ENCODE peak calls at places on chromosome 15, in eight cellular contexts. One of them, this sample, is unnamed.

GRCh38 chr15:35444557-35445204 is 101.3 kb downstream of the DPH6 start:
- DNase-seq in NCI-H774: peak
- DNase-seq in ELF-1: peak
- DNase-seq in activated CD8-positive, alpha-beta T cell treated with anti-CD3 and anti-CD28 coated beads for 36 hours: no peak
- DNase-seq in HT-29: peak
- DNase-seq in activated CD4-positive, alpha-beta memory T cell treated with anti-CD3 and anti-CD28 coated beads, Interleukin-2, amount 10 ng/mL, durations not matched to agents 7 days and 5 days: no peak
- DNase-seq in frontal cortex: peak
- DNase-seq in cardiac fibroblast: peak
- DNase-seq in this sample: no peak

GRCh38 chr15:68463996-68464395 is 32.0 kb upstream of the ITGA11 start:
- DNase-seq in activated CD4-positive, alpha-beta memory T cell treated with anti-CD3 and anti-CD28 coated beads, Interleukin-2, amount 10 ng/mL, durations not matched to agents 7 days and 5 days: no peak
- DNase-seq in activated CD8-positive, alpha-beta T cell treated with anti-CD3 and anti-CD28 coated beads for 36 hours: no peak
- DNase-seq in ELF-1: no peak
- DNase-seq in HT-29: no peak
- DNase-seq in frontal cortex: no peak
- DNase-seq in NCI-H774: no peak
- DNase-seq in cardiac fibroblast: peak
- DNase-seq in this sample: no peak

GRCh38 chr15:95142441-95142840 is 911.1 kb downstream of the MCTP2 start:
- DNase-seq in ELF-1: no peak
- DNase-seq in cardiac fibroblast: no peak
- DNase-seq in NCI-H774: no peak
- DNase-seq in activated CD8-positive, alpha-beta T cell treated with anti-CD3 and anti-CD28 coated beads for 36 hours: no peak
- DNase-seq in frontal cortex: no peak
- DNase-seq in activated CD4-positive, alpha-beta memory T cell treated with anti-CD3 and anti-CD28 coated beads, Interleukin-2, amount 10 ng/mL, durations not matched to agents 7 days and 5 days: no peak
- DNase-seq in HT-29: no peak
- DNase-seq in this sample: no peak

GRCh38 chr15:101411085-101411484 is 78.4 kb downstream of the PCSK6 start:
- DNase-seq in activated CD4-positive, alpha-beta memory T cell treated with anti-CD3 and anti-CD28 coated beads, Interleukin-2, amount 10 ng/mL, durations not matched to agents 7 days and 5 days: no peak
- DNase-seq in activated CD8-positive, alpha-beta T cell treated with anti-CD3 and anti-CD28 coated beads for 36 hours: no peak
- DNase-seq in ELF-1: no peak
- DNase-seq in NCI-H774: no peak
- DNase-seq in HT-29: no peak
- DNase-seq in cardiac fibroblast: no peak
- DNase-seq in frontal cortex: no peak
- DNase-seq in this sample: no peak

GRCh38 chr15:98800437-98801233 is 152.3 kb downstream of the IGF1R start:
- DNase-seq in activated CD8-positive, alpha-beta T cell treated with anti-CD3 and anti-CD28 coated beads for 36 hours: no peak
- DNase-seq in cardiac fibroblast: peak
- DNase-seq in ELF-1: peak
- DNase-seq in activated CD4-positive, alpha-beta memory T cell treated with anti-CD3 and anti-CD28 coated beads, Interleukin-2, amount 10 ng/mL, durations not matched to agents 7 days and 5 days: no peak
- DNase-seq in frontal cortex: no peak
- DNase-seq in HT-29: peak
- DNase-seq in NCI-H774: peak
- DNase-seq in this sample: no peak

GRCh38 chr15:98311566-98312188 is 336.7 kb upstream of the IGF1R start:
- DNase-seq in activated CD4-positive, alpha-beta memory T cell treated with anti-CD3 and anti-CD28 coated beads, Interleukin-2, amount 10 ng/mL, durations not matched to agents 7 days and 5 days: peak
- DNase-seq in ELF-1: peak
- DNase-seq in NCI-H774: peak
- DNase-seq in cardiac fibroblast: peak
- DNase-seq in HT-29: peak
- DNase-seq in activated CD8-positive, alpha-beta T cell treated with anti-CD3 and anti-CD28 coated beads for 36 hours: peak
- DNase-seq in frontal cortex: peak
- DNase-seq in this sample: peak

GRCh38 chr15:89075121-89075640 is 13.1 kb upstream of the ABHD2 start:
- DNase-seq in NCI-H774: no peak
- DNase-seq in frontal cortex: no peak
- DNase-seq in activated CD4-positive, alpha-beta memory T cell treated with anti-CD3 and anti-CD28 coated beads, Interleukin-2, amount 10 ng/mL, durations not matched to agents 7 days and 5 days: no peak
- DNase-seq in cardiac fibroblast: no peak
- DNase-seq in HT-29: no peak
- DNase-seq in ELF-1: no peak
- DNase-seq in activated CD8-positive, alpha-beta T cell treated with anti-CD3 and anti-CD28 coated beads for 36 hours: no peak
- DNase-seq in this sample: no peak

GRCh38 chr15:68382286-68383007 is 49.5 kb downstream of the ITGA11 start:
- DNase-seq in ELF-1: no peak
- DNase-seq in activated CD4-positive, alpha-beta memory T cell treated with anti-CD3 and anti-CD28 coated beads, Interleukin-2, amount 10 ng/mL, durations not matched to agents 7 days and 5 days: no peak
- DNase-seq in HT-29: no peak
- DNase-seq in NCI-H774: no peak
- DNase-seq in frontal cortex: no peak
- DNase-seq in cardiac fibroblast: no peak
- DNase-seq in activated CD8-positive, alpha-beta T cell treated with anti-CD3 and anti-CD28 coated beads for 36 hours: no peak
- DNase-seq in this sample: no peak

GRCh38 chr15:77966540-77967290 is 110.8 kb downstream of the TBC1D2B start:
- DNase-seq in ELF-1: no peak
- DNase-seq in cardiac fibroblast: peak
- DNase-seq in activated CD8-positive, alpha-beta T cell treated with anti-CD3 and anti-CD28 coated beads for 36 hours: peak
- DNase-seq in NCI-H774: peak
- DNase-seq in activated CD4-positive, alpha-beta memory T cell treated with anti-CD3 and anti-CD28 coated beads, Interleukin-2, amount 10 ng/mL, durations not matched to agents 7 days and 5 days: peak
- DNase-seq in HT-29: peak
- DNase-seq in frontal cortex: peak
- DNase-seq in this sample: no peak

GRCh38 chr15:36769110-36769509 is 189.7 kb downstream of the CDIN1 start:
- DNase-seq in cardiac fibroblast: peak
- DNase-seq in ELF-1: no peak
- DNase-seq in NCI-H774: no peak
- DNase-seq in HT-29: no peak
- DNase-seq in activated CD4-positive, alpha-beta memory T cell treated with anti-CD3 and anti-CD28 coated beads, Interleukin-2, amount 10 ng/mL, durations not matched to agents 7 days and 5 days: no peak
- DNase-seq in frontal cortex: no peak
- DNase-seq in activated CD8-positive, alpha-beta T cell treated with anti-CD3 and anti-CD28 coated beads for 36 hours: no peak
- DNase-seq in this sample: no peak

GRCh38 chr15:51775967-51776816 is 24.8 kb downstream of the TMOD2 start:
- DNase-seq in activated CD8-positive, alpha-beta T cell treated with anti-CD3 and anti-CD28 coated beads for 36 hours: peak
- DNase-seq in ELF-1: peak
- DNase-seq in HT-29: peak
- DNase-seq in NCI-H774: peak
- DNase-seq in frontal cortex: peak
- DNase-seq in activated CD4-positive, alpha-beta memory T cell treated with anti-CD3 and anti-CD28 coated beads, Interleukin-2, amount 10 ng/mL, durations not matched to agents 7 days and 5 days: peak
- DNase-seq in cardiac fibroblast: peak
- DNase-seq in this sample: peak

GRCh38 chr15:79032656-79033055 is 57.9 kb downstream of the RASGRF1 start:
- DNase-seq in NCI-H774: no peak
- DNase-seq in activated CD8-positive, alpha-beta T cell treated with anti-CD3 and anti-CD28 coated beads for 36 hours: no peak
- DNase-seq in frontal cortex: no peak
- DNase-seq in ELF-1: no peak
- DNase-seq in activated CD4-positive, alpha-beta memory T cell treated with anti-CD3 and anti-CD28 coated beads, Interleukin-2, amount 10 ng/mL, durations not matched to agents 7 days and 5 days: no peak
- DNase-seq in cardiac fibroblast: no peak
- DNase-seq in HT-29: no peak
- DNase-seq in this sample: no peak

GRCh38 chr15:88878720-88879184 is 16.6 kb downstream of the HAPLN3 start:
- DNase-seq in HT-29: peak
- DNase-seq in NCI-H774: peak
- DNase-seq in ELF-1: peak
- DNase-seq in frontal cortex: peak
- DNase-seq in activated CD8-positive, alpha-beta T cell treated with anti-CD3 and anti-CD28 coated beads for 36 hours: peak
- DNase-seq in cardiac fibroblast: peak
- DNase-seq in activated CD4-positive, alpha-beta memory T cell treated with anti-CD3 and anti-CD28 coated beads, Interleukin-2, amount 10 ng/mL, durations not matched to agents 7 days and 5 days: peak
- DNase-seq in this sample: peak

GRCh38 chr15:39255760-39256159 is 325.1 kb upstream of the THBS1 start:
- DNase-seq in activated CD8-positive, alpha-beta T cell treated with anti-CD3 and anti-CD28 coated beads for 36 hours: no peak
- DNase-seq in NCI-H774: no peak
- DNase-seq in ELF-1: no peak
- DNase-seq in frontal cortex: no peak
- DNase-seq in cardiac fibroblast: no peak
- DNase-seq in activated CD4-positive, alpha-beta memory T cell treated with anti-CD3 and anti-CD28 coated beads, Interleukin-2, amount 10 ng/mL, durations not matched to agents 7 days and 5 days: no peak
- DNase-seq in HT-29: no peak
- DNase-seq in this sample: no peak

GRCh38 chr15:58324533-58324932 is 107.3 kb upstream of the LIPC start:
- DNase-seq in HT-29: no peak
- DNase-seq in activated CD4-positive, alpha-beta memory T cell treated with anti-CD3 and anti-CD28 coated beads, Interleukin-2, amount 10 ng/mL, durations not matched to agents 7 days and 5 days: no peak
- DNase-seq in activated CD8-positive, alpha-beta T cell treated with anti-CD3 and anti-CD28 coated beads for 36 hours: no peak
- DNase-seq in frontal cortex: no peak
- DNase-seq in ELF-1: no peak
- DNase-seq in cardiac fibroblast: no peak
- DNase-seq in NCI-H774: no peak
- DNase-seq in this sample: no peak

GRCh38 chr15:90083954-90084607 is 18.2 kb downstream of the IDH2 start:
- DNase-seq in activated CD8-positive, alpha-beta T cell treated with anti-CD3 and anti-CD28 coated beads for 36 hours: no peak
- DNase-seq in NCI-H774: no peak
- DNase-seq in activated CD4-positive, alpha-beta memory T cell treated with anti-CD3 and anti-CD28 coated beads, Interleukin-2, amount 10 ng/mL, durations not matched to agents 7 days and 5 days: no peak
- DNase-seq in HT-29: no peak
- DNase-seq in ELF-1: no peak
- DNase-seq in cardiac fibroblast: no peak
- DNase-seq in frontal cortex: no peak
- DNase-seq in this sample: no peak

GRCh38 chr15:57611119-57611518 is 19.4 kb downstream of the MYZAP start:
- DNase-seq in ELF-1: no peak
- DNase-seq in activated CD8-positive, alpha-beta T cell treated with anti-CD3 and anti-CD28 coated beads for 36 hours: no peak
- DNase-seq in HT-29: no peak
- DNase-seq in activated CD4-positive, alpha-beta memory T cell treated with anti-CD3 and anti-CD28 coated beads, Interleukin-2, amount 10 ng/mL, durations not matched to agents 7 days and 5 days: no peak
- DNase-seq in NCI-H774: no peak
- DNase-seq in frontal cortex: no peak
- DNase-seq in cardiac fibroblast: no peak
- DNase-seq in this sample: no peak

GRCh38 chr15:52642386-52643361 is 36.5 kb downstream of the ATOSA start:
- DNase-seq in HT-29: no peak
- DNase-seq in ELF-1: no peak
- DNase-seq in cardiac fibroblast: peak
- DNase-seq in NCI-H774: no peak
- DNase-seq in activated CD4-positive, alpha-beta memory T cell treated with anti-CD3 and anti-CD28 coated beads, Interleukin-2, amount 10 ng/mL, durations not matched to agents 7 days and 5 days: no peak
- DNase-seq in frontal cortex: peak
- DNase-seq in activated CD8-positive, alpha-beta T cell treated with anti-CD3 and anti-CD28 coated beads for 36 hours: no peak
- DNase-seq in this sample: no peak

GRCh38 chr15:75349851-75350588 is 3.2 kb downstream of the NEIL1 start:
- DNase-seq in HT-29: no peak
- DNase-seq in ELF-1: no peak
- DNase-seq in activated CD4-positive, alpha-beta memory T cell treated with anti-CD3 and anti-CD28 coated beads, Interleukin-2, amount 10 ng/mL, durations not matched to agents 7 days and 5 days: peak
- DNase-seq in frontal cortex: no peak
- DNase-seq in activated CD8-positive, alpha-beta T cell treated with anti-CD3 and anti-CD28 coated beads for 36 hours: peak
- DNase-seq in cardiac fibroblast: no peak
- DNase-seq in NCI-H774: no peak
- DNase-seq in this sample: peak

GRCh38 chr15:58758141-58758540 is 8.6 kb upstream of the ADAM10 start:
- DNase-seq in activated CD4-positive, alpha-beta memory T cell treated with anti-CD3 and anti-CD28 coated beads, Interleukin-2, amount 10 ng/mL, durations not matched to agents 7 days and 5 days: no peak
- DNase-seq in frontal cortex: no peak
- DNase-seq in NCI-H774: no peak
- DNase-seq in HT-29: peak
- DNase-seq in ELF-1: no peak
- DNase-seq in cardiac fibroblast: peak
- DNase-seq in activated CD8-positive, alpha-beta T cell treated with anti-CD3 and anti-CD28 coated beads for 36 hours: no peak
- DNase-seq in this sample: no peak

GRCh38 chr15:63466378-63467192 is 37.8 kb upstream of the USP3 start:
- DNase-seq in activated CD4-positive, alpha-beta memory T cell treated with anti-CD3 and anti-CD28 coated beads, Interleukin-2, amount 10 ng/mL, durations not matched to agents 7 days and 5 days: peak
- DNase-seq in NCI-H774: peak
- DNase-seq in cardiac fibroblast: peak
- DNase-seq in HT-29: peak
- DNase-seq in frontal cortex: peak
- DNase-seq in ELF-1: peak
- DNase-seq in activated CD8-positive, alpha-beta T cell treated with anti-CD3 and anti-CD28 coated beads for 36 hours: peak
- DNase-seq in this sample: peak

GRCh38 chr15:92391640-92392039 is 2.0 kb upstream of the ST8SIA2 start:
- DNase-seq in frontal cortex: no peak
- DNase-seq in activated CD4-positive, alpha-beta memory T cell treated with anti-CD3 and anti-CD28 coated beads, Interleukin-2, amount 10 ng/mL, durations not matched to agents 7 days and 5 days: no peak
- DNase-seq in cardiac fibroblast: peak
- DNase-seq in activated CD8-positive, alpha-beta T cell treated with anti-CD3 and anti-CD28 coated beads for 36 hours: peak
- DNase-seq in NCI-H774: no peak
- DNase-seq in HT-29: peak
- DNase-seq in ELF-1: peak
- DNase-seq in this sample: no peak

GRCh38 chr15:39880718-39881387 is 39.2 kb downstream of the GPR176 start:
- DNase-seq in ELF-1: no peak
- DNase-seq in HT-29: no peak
- DNase-seq in activated CD8-positive, alpha-beta T cell treated with anti-CD3 and anti-CD28 coated beads for 36 hours: no peak
- DNase-seq in frontal cortex: no peak
- DNase-seq in cardiac fibroblast: no peak
- DNase-seq in activated CD4-positive, alpha-beta memory T cell treated with anti-CD3 and anti-CD28 coated beads, Interleukin-2, amount 10 ng/mL, durations not matched to agents 7 days and 5 days: no peak
- DNase-seq in NCI-H774: no peak
- DNase-seq in this sample: no peak

GRCh38 chr15:70196314-70197291 is 98.9 kb upstream of the TLE3 start:
- DNase-seq in cardiac fibroblast: peak
- DNase-seq in frontal cortex: no peak
- DNase-seq in activated CD8-positive, alpha-beta T cell treated with anti-CD3 and anti-CD28 coated beads for 36 hours: peak
- DNase-seq in ELF-1: peak
- DNase-seq in NCI-H774: no peak
- DNase-seq in HT-29: no peak
- DNase-seq in activated CD4-positive, alpha-beta memory T cell treated with anti-CD3 and anti-CD28 coated beads, Interleukin-2, amount 10 ng/mL, durations not matched to agents 7 days and 5 days: peak
- DNase-seq in this sample: peak

GRCh38 chr15:60962087-60962486 is 267.0 kb downstream of the RORA start:
- DNase-seq in ELF-1: no peak
- DNase-seq in frontal cortex: no peak
- DNase-seq in cardiac fibroblast: no peak
- DNase-seq in HT-29: no peak
- DNase-seq in activated CD8-positive, alpha-beta T cell treated with anti-CD3 and anti-CD28 coated beads for 36 hours: no peak
- DNase-seq in NCI-H774: no peak
- DNase-seq in activated CD4-positive, alpha-beta memory T cell treated with anti-CD3 and anti-CD28 coated beads, Interleukin-2, amount 10 ng/mL, durations not matched to agents 7 days and 5 days: no peak
- DNase-seq in this sample: no peak

GRCh38 chr15:95594496-95594895 is 736.0 kb upstream of the NR2F2 start:
- DNase-seq in ELF-1: no peak
- DNase-seq in activated CD4-positive, alpha-beta memory T cell treated with anti-CD3 and anti-CD28 coated beads, Interleukin-2, amount 10 ng/mL, durations not matched to agents 7 days and 5 days: no peak
- DNase-seq in activated CD8-positive, alpha-beta T cell treated with anti-CD3 and anti-CD28 coated beads for 36 hours: no peak
- DNase-seq in NCI-H774: no peak
- DNase-seq in frontal cortex: no peak
- DNase-seq in cardiac fibroblast: no peak
- DNase-seq in HT-29: no peak
- DNase-seq in this sample: no peak

GRCh38 chr15:97978408-97979130 is 18.1 kb downstream of the ARRDC4 start:
- DNase-seq in cardiac fibroblast: peak
- DNase-seq in activated CD4-positive, alpha-beta memory T cell treated with anti-CD3 and anti-CD28 coated beads, Interleukin-2, amount 10 ng/mL, durations not matched to agents 7 days and 5 days: no peak
- DNase-seq in HT-29: no peak
- DNase-seq in frontal cortex: peak
- DNase-seq in activated CD8-positive, alpha-beta T cell treated with anti-CD3 and anti-CD28 coated beads for 36 hours: no peak
- DNase-seq in ELF-1: no peak
- DNase-seq in NCI-H774: no peak
- DNase-seq in this sample: no peak

GRCh38 chr15:40595219-40595618 is 1.2 kb downstream of the KNL1 start:
- DNase-seq in activated CD4-positive, alpha-beta memory T cell treated with anti-CD3 and anti-CD28 coated beads, Interleukin-2, amount 10 ng/mL, durations not matched to agents 7 days and 5 days: no peak
- DNase-seq in activated CD8-positive, alpha-beta T cell treated with anti-CD3 and anti-CD28 coated beads for 36 hours: no peak
- DNase-seq in NCI-H774: no peak
- DNase-seq in ELF-1: no peak
- DNase-seq in cardiac fibroblast: no peak
- DNase-seq in frontal cortex: no peak
- DNase-seq in HT-29: no peak
- DNase-seq in this sample: no peak

GRCh38 chr15:63421433-63421832 is 39.8 kb upstream of the CA12 start:
- DNase-seq in NCI-H774: no peak
- DNase-seq in activated CD4-positive, alpha-beta memory T cell treated with anti-CD3 and anti-CD28 coated beads, Interleukin-2, amount 10 ng/mL, durations not matched to agents 7 days and 5 days: no peak
- DNase-seq in cardiac fibroblast: no peak
- DNase-seq in HT-29: no peak
- DNase-seq in frontal cortex: no peak
- DNase-seq in activated CD8-positive, alpha-beta T cell treated with anti-CD3 and anti-CD28 coated beads for 36 hours: no peak
- DNase-seq in ELF-1: no peak
- DNase-seq in this sample: no peak

GRCh38 chr15:33559207-33559890 is 248.6 kb downstream of the RYR3 start:
- DNase-seq in cardiac fibroblast: no peak
- DNase-seq in activated CD8-positive, alpha-beta T cell treated with anti-CD3 and anti-CD28 coated beads for 36 hours: no peak
- DNase-seq in ELF-1: peak
- DNase-seq in frontal cortex: no peak
- DNase-seq in HT-29: no peak
- DNase-seq in NCI-H774: peak
- DNase-seq in activated CD4-positive, alpha-beta memory T cell treated with anti-CD3 and anti-CD28 coated beads, Interleukin-2, amount 10 ng/mL, durations not matched to agents 7 days and 5 days: no peak
- DNase-seq in this sample: no peak

GRCh38 chr15:89401636-89402252 is 67.1 kb upstream of the POLG start:
- DNase-seq in HT-29: no peak
- DNase-seq in ELF-1: no peak
- DNase-seq in activated CD4-positive, alpha-beta memory T cell treated with anti-CD3 and anti-CD28 coated beads, Interleukin-2, amount 10 ng/mL, durations not matched to agents 7 days and 5 days: no peak
- DNase-seq in activated CD8-positive, alpha-beta T cell treated with anti-CD3 and anti-CD28 coated beads for 36 hours: no peak
- DNase-seq in NCI-H774: no peak
- DNase-seq in cardiac fibroblast: peak
- DNase-seq in frontal cortex: no peak
- DNase-seq in this sample: no peak

GRCh38 chr15:101675796-101676582 is 23.8 kb upstream of the TM2D3 start:
- DNase-seq in ELF-1: peak
- DNase-seq in cardiac fibroblast: peak
- DNase-seq in activated CD8-positive, alpha-beta T cell treated with anti-CD3 and anti-CD28 coated beads for 36 hours: no peak
- DNase-seq in activated CD4-positive, alpha-beta memory T cell treated with anti-CD3 and anti-CD28 coated beads, Interleukin-2, amount 10 ng/mL, durations not matched to agents 7 days and 5 days: no peak
- DNase-seq in NCI-H774: no peak
- DNase-seq in frontal cortex: peak
- DNase-seq in HT-29: no peak
- DNase-seq in this sample: no peak